ENCODE peak calls at places on chromosome 5, in five cellular contexts. A is adrenal gland, O is endodermal cell, K is lower lobe of right lung, C is tibial artery. M is an unnamed sample. For H3K27me3, the result is how much of the 10 kb centered on the place peaks cover.

GRCh38 chr5:115033861-115034260 is 135.8 kb downstream of the TRIM36 start:
- DNase-seq in A (peak), O (peak), K (no peak), C (no peak), M (peak)

GRCh38 chr5:132245593-132245992 is 11.9 kb upstream of the PDLIM4 start:
- DNase-seq in A (no peak), O (no peak), K (no peak), C (no peak), M (no peak)

GRCh38 chr5:73365301-73365853 is 83.2 kb downstream of the FOXD1 start:
- DNase-seq in A (no peak), O (no peak), K (no peak), C (no peak), M (no peak)

GRCh38 chr5:131142970-131143617 is 22.0 kb downstream of the HINT1 start:
- DNase-seq in A (no peak), O (no peak), K (no peak), C (no peak), M (no peak)

GRCh38 chr5:13322769-13323168 is 621.7 kb downstream of the DNAH5 start:
- DNase-seq in A (no peak), O (no peak), K (no peak), C (no peak), M (no peak)

GRCh38 chr5:75985077-75985476 is 98.1 kb upstream of the SV2C start:
- DNase-seq in A (no peak), O (peak), K (no peak), C (no peak), M (no peak)

GRCh38 chr5:18333841-18334240 is 699.6 kb downstream of the TAF11L14 start:
- DNase-seq in A (no peak), O (no peak), K (no peak), C (no peak), M (no peak)

GRCh38 chr5:74017786-74018211 is 391.8 kb downstream of the ARHGEF28 start:
- DNase-seq in A (no peak), O (peak), K (no peak), C (no peak), M (no peak)

GRCh38 chr5:167785106-167785505 is 506.3 kb upstream of the WWC1 start:
- DNase-seq in A (no peak), O (no peak), K (no peak), C (no peak), M (no peak)

GRCh38 chr5:116011046-116011445 is 21.2 kb upstream of the ARL14EPL start:
- DNase-seq in A (no peak), O (no peak), K (no peak), C (no peak), M (no peak)

GRCh38 chr5:27855491-27855890 is 817.1 kb upstream of the CDH9 start:
- DNase-seq in A (no peak), O (no peak), K (no peak), C (no peak), M (no peak)

GRCh38 chr5:10747678-10748622 is 13.1 kb downstream of the DAP start:
- DNase-seq in A (no peak), O (no peak), K (no peak), C (no peak), M (no peak)

GRCh38 chr5:88886756-88887741 is 4.1 kb upstream of the MEF2C start:
- DNase-seq in A (no peak), O (no peak), K (no peak), C (no peak), M (no peak)

DNA sequence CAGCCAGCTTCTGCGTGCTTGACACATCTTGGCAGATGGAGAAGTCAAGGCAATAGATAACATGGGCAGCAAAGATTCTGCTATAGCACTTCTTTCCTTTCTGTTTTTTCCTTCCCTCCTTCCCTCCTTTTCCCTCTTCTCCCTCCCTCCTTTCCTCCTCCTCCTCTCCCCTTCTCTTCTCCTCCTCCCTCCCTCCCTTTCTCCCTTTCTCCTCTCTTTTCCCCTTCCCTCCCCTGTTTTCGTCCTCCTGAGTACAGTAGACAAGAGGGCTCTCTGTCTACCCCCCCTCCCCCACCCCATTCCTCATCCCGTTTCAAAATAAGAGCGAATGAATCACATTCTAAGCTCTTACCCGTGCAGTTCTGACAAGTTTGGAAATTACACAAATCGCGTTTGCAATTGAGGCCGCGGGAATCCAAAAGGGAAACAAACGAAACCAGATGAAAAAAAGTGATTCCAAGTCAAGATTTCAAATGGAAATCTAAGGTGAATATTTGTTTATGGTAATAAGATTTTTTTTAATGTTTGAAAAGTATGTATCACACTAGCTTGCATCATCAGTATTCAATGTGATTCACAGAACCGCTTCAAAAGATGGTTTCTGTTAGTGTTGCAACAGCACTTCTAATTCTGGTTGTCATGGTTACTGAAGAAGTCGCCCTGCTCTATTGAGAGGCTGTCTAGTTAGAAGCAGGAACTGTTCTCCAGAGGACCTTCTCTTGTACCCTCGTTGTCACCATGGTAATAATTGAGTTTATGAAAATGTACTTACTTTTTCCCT is 1.3 kb downstream of the NIM1K start:
- DNase-seq in A (peak), O (no peak), K (no peak), C (no peak), M (no peak)
- H3K4me3 ChIP-seq in A (peak), O (peak), K (peak), C (peak), M (peak)

GRCh38 chr5:139743804-139744203 is 51.8 kb upstream of the PSD2 start:
- DNase-seq in A (no peak), O (no peak), K (no peak), C (no peak), M (no peak)
- H3K27me3 ChIP-seq in A (under half), O (half or more), K (under half), C (under half), M (under half)

GRCh38 chr5:147780924-147781530 is 1.5 kb downstream of the JAKMIP2 start:
- DNase-seq in A (no peak), O (no peak), K (no peak), C (no peak), M (no peak)

GRCh38 chr5:147786115-147786514 is 3.6 kb upstream of the JAKMIP2 start:
- DNase-seq in A (no peak), O (no peak), K (no peak), C (no peak), M (no peak)

GRCh38 chr5:147784596-147784995 is 2.1 kb upstream of the JAKMIP2 start:
- DNase-seq in A (no peak), O (no peak), K (no peak), C (no peak), M (no peak)

GRCh38 chr5:147788023-147788422 is 5.5 kb upstream of the JAKMIP2 start:
- DNase-seq in A (no peak), O (no peak), K (no peak), C (no peak), M (no peak)

GRCh38 chr5:147782053-147783028 is at the start of gene JAKMIP2:
- DNase-seq in A (peak), O (peak), K (peak), C (peak), M (peak)
- TF ChIP-seq CTCF in A (no peak), O (peak), K (no peak), C (no peak), M (no peak)

GRCh38 chr5:39073759-39074008 is 515 bp downstream of the RICTOR start:
- DNase-seq in A (peak), O (no peak), K (no peak), C (no peak), M (no peak)

GRCh38 chr5:39074009-39074886 is at the start of gene RICTOR:
- DNase-seq in A (peak), O (peak), K (peak), C (peak), M (peak)

GRCh38 chr5:39079147-39079546 is 4.9 kb upstream of the RICTOR start:
- DNase-seq in A (no peak), O (no peak), K (no peak), C (no peak), M (no peak)

GRCh38 chr5:39076101-39076756 is 2.0 kb upstream of the RICTOR start:
- DNase-seq in A (no peak), O (no peak), K (no peak), C (no peak), M (no peak)

DNA sequence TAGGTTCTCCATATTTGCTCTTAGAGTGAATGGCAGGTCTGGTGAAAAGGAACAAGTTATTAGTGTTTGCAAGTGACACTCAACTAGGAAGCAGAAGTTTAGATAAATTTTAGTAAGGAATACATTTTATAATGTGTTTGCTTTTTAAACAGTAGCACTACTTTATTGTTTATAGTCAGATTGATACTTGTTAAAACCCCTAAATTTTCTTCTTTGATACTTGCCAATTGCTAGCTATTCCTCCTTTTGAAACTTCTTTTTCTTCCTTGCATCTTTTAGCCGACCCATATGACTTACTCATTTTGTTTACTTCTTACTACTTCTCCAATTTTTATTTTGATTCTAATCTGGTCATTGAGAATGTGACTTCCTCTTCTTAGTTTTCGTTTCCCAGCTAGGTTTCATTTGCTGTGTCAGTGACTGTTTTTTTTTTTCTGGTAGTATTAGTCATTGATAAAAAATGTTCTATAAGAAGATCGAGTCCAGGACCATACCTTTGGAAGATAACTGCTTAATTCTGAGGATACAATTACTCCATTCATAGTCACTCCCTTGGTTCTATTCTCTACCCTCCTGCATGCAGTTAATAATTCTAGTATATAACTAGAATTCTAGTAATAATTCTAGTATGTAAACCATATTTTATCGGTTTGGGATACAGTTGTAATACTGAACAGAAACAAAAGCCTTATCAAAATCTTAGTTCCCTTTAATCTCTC is 2.7 kb upstream of the RICTOR start:
- DNase-seq in A (no peak), O (no peak), K (no peak), C (no peak), M (peak)
- H3K4me3 ChIP-seq in A (no peak), O (no peak), K (no peak), C (no peak), M (peak)

DNA sequence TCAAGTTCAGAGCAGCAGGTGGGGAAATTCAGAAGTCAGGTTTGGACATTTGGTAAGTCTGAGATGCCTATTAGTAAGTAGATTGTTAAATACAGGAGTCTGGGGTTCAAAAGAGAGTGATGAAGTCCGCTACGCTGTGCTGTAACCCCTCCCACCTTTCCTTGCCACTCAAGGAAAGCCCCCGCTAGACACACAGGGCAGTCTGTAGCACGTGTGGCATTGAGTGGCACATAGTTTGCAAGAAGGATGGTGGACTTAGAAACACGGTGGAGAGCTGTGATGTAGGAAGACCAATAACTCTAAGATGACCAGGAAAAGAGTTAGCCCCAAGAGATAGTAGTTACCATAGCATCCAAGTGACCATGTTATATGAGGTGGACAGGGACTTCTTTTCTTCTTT is 44.7 kb upstream of the FSTL4 start:
- DNase-seq in A (no peak), O (no peak), K (no peak), C (no peak), M (no peak)
- H3K27me3 ChIP-seq in A (under half), O (under half), K (under half), C (under half), M (under half)

GRCh38 chr5:113330533-113331200 is 104.1 kb downstream of the TSSK1B start:
- DNase-seq in A (peak), O (no peak), K (no peak), C (no peak), M (no peak)
- TF ChIP-seq CTCF in A (peak), O (peak), K (peak), C (no peak), M (peak)

GRCh38 chr5:40687316-40687715 is 7.6 kb downstream of the PTGER4 start:
- DNase-seq in A (no peak), O (no peak), K (no peak), C (no peak), M (no peak)
- H3K4me3 ChIP-seq in A (peak), O (no peak), K (peak), C (no peak), M (no peak)

GRCh38 chr5:168833936-168834335 is 254.8 kb upstream of the PANK3 start:
- DNase-seq in A (no peak), O (peak), K (no peak), C (no peak), M (no peak)
- H3K27me3 ChIP-seq in A (under half), O (under half), K (under half), C (under half), M (under half)

DNA sequence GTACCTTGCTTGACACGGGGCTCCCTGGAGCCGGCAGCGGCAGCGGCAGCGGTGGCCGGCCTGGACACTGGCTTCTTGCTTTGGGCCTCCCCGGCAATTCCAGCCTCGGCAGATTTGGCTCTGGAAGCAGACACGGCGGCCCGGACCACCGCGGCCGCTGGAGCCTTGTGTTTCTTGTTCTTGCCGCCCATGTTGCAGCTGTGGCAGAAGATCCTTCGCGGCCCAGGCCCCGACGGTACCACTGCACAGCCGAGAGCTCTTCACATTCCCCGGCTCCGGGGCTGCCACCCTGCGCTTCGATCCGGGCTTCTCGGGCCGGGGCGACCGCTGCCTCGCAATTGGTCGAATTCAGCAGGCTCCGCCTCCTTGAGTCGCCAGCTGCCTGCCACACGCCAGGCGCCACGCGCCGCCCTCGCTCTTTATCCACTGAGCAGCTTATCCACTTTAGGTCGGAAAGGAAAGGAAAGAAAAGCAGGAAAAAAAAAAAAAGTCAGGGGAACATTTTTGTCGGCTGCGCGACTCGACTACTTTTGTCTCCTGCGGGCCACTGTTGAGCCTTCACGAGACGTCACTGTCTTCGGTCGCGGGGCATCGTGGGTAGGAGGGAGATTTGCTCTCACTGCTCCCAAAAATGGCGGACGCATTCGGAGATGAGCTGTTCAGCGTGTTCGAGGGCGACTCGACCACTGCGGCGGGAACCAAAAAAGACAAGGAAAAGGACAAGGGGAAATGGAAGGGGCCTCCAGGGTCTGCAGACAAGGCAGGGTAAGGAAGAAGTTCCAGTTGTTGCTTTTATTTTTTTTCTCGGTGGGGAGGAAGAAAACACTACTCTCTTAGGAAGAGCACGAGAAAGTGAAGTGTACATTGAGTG is at the start of the genes DHX29 and MTREX:
- DNase-seq in A (peak), O (peak), K (peak), C (peak), M (peak)
- TF ChIP-seq CTCF in A (no peak), O (no peak), K (no peak), C (no peak), M (no peak)

M was measured in GM06990.